ENCODE peak calls at places on chromosomes 5 and 9, in ten cellular contexts. P is CD4-positive, alpha-beta T cell; G is PC-3; X is CD8-positive, alpha-beta T cell; F is NB4; W is colonic mucosa; S is retina; M is uterus; U is stimulated activated CD4-positive, alpha-beta T cell treated with anti-CD3 and anti-CD28 coated beads, Interleukin-1b, Interleukin-23, amount 100 ng/mL, for 48 hours; O is T-helper 9 cell. J is an unnamed sample.

GRCh38 chr9:137516144-137516917 is 33.9 kb downstream of the PNPLA7 start:
- DNase-seq in U (no peak), M (no peak), F (no peak), G (no peak), P (no peak), S (no peak), X (no peak), O (no peak), W (no peak), J (no peak)

GRCh38 chr9:115575147-115575546 is 457.2 kb upstream of the TNC start:
- DNase-seq in P (no peak), G (no peak), F (no peak), X (no peak), W (no peak), O (no peak), S (no peak), M (no peak), U (no peak), J (no peak)

GRCh38 chr5:54415147-54415546 is 40.4 kb upstream of the HSPB3 start:
- DNase-seq in S (no peak), W (no peak), U (no peak), G (peak), F (no peak), X (no peak), P (no peak), M (no peak), O (no peak), J (no peak)

GRCh38 chr5:43155394-43156096 is 34.8 kb downstream of the ZNF131 start:
- DNase-seq in O (no peak), U (no peak), F (no peak), M (no peak), S (no peak), W (no peak), X (no peak), G (no peak), P (no peak), J (no peak)

GRCh38 chr9:69535911-69536310 is 136.3 kb downstream of the APBA1 start:
- DNase-seq in U (no peak), M (no peak), G (no peak), O (no peak), P (no peak), X (no peak), S (no peak), F (no peak), W (no peak), J (no peak)

GRCh38 chr9:82170871-82171270 is 182.3 kb downstream of the SPATA31D1 start:
- DNase-seq in X (no peak), M (no peak), G (no peak), U (no peak), S (peak), F (no peak), P (no peak), O (no peak), W (no peak), J (no peak)

GRCh38 chr5:21810737-21811316 is 1042.3 kb downstream of the CDH12 start:
- DNase-seq in W (no peak), F (peak), U (no peak), X (no peak), M (no peak), G (peak), P (no peak), S (peak), O (no peak), J (no peak)

GRCh38 chr9:5749306-5749705 is 83.6 kb downstream of the ERMP1 start:
- DNase-seq in P (no peak), O (no peak), M (no peak), U (no peak), S (no peak), X (no peak), F (no peak), G (no peak), W (no peak), J (no peak)

GRCh38 chr5:136006164-136006563 is 22.6 kb upstream of the TGFBI start:
- DNase-seq in W (peak), X (no peak), G (no peak), S (no peak), P (no peak), F (no peak), U (no peak), M (no peak), O (no peak), J (no peak)

GRCh38 chr5:148306446-148306845 is 5.8 kb upstream of the SPINK7 start:
- DNase-seq in F (no peak), M (no peak), P (no peak), G (peak), U (no peak), O (no peak), X (no peak), W (no peak), S (no peak), J (no peak)

GRCh38 chr5:154755361-154756202 is at the start of gene LARP1:
- DNase-seq in U (peak), M (no peak), P (peak), G (no peak), S (peak), O (no peak), F (peak), X (peak), W (peak), J (no peak)

GRCh38 chr5:177083351-177083750 is 3.4 kb upstream of the FGFR4 start:
- DNase-seq in X (no peak), P (no peak), W (no peak), F (no peak), U (no peak), O (no peak), G (no peak), S (no peak), M (no peak), J (no peak)

GRCh38 chr5:179559280-179560252 is 9.2 kb downstream of the RUFY1 start:
- DNase-seq in F (no peak), S (peak), M (peak), X (peak), G (peak), W (peak), O (peak), P (peak), U (peak), J (peak)

GRCh38 chr5:151660616-151661015 is 26.1 kb downstream of the SPARC start:
- DNase-seq in F (no peak), X (no peak), W (no peak), M (no peak), S (no peak), P (no peak), U (no peak), G (no peak), O (no peak), J (peak)

GRCh38 chr5:158739941-158740340 is 359.8 kb downstream of the EBF1 start:
- DNase-seq in U (no peak), X (no peak), S (no peak), F (no peak), G (peak), P (no peak), O (no peak), W (no peak), M (peak), J (no peak)

GRCh38 chr9:37215456-37216229 is 95.3 kb downstream of the ZCCHC7 start:
- DNase-seq in S (no peak), X (no peak), U (no peak), W (no peak), G (peak), P (no peak), O (no peak), M (no peak), F (no peak), J (no peak)

GRCh38 chr9:95268681-95269080 is 48.8 kb downstream of the FANCC start:
- DNase-seq in P (no peak), U (no peak), G (peak), W (no peak), O (no peak), S (peak), F (peak), M (no peak), X (no peak), J (no peak)

GRCh38 chr9:29289365-29289764 is 1716.1 kb upstream of the C9orf72 start:
- DNase-seq in S (no peak), W (no peak), M (no peak), U (no peak), F (no peak), O (no peak), G (no peak), P (no peak), X (no peak), J (no peak)

GRCh38 chr9:68819065-68819464 is 114.0 kb downstream of the PIP5K1B start:
- DNase-seq in P (no peak), U (no peak), F (no peak), O (no peak), X (no peak), W (no peak), G (no peak), S (no peak), M (no peak), J (no peak)

GRCh38 chr5:180860273-180860886 is 696 bp downstream of the ZFP62 start:
- DNase-seq in O (peak), S (no peak), M (no peak), F (peak), U (peak), W (peak), P (peak), X (peak), G (peak), J (no peak)

GRCh38 chr5:134642931-134643530 is 5.6 kb upstream of the SEC24A start:
- DNase-seq in X (no peak), W (no peak), U (no peak), O (no peak), F (no peak), M (no peak), S (no peak), G (no peak), P (no peak), J (no peak)

GRCh38 chr9:134943411-134943810 is 25.7 kb upstream of the FCN1 start:
- DNase-seq in W (no peak), F (no peak), P (no peak), G (no peak), S (no peak), M (no peak), X (no peak), U (no peak), O (no peak), J (no peak)

GRCh38 chr9:79600466-79600865 is 28.7 kb downstream of the TLE4 start:
- DNase-seq in P (no peak), X (no peak), O (no peak), U (no peak), F (no peak), G (no peak), M (no peak), W (no peak), S (no peak), J (no peak)

J was measured in adrenal gland.